ENCODE peak calls at places on chromosome 15, in four cellular contexts. A, N, D and U are unnamed samples.

GRCh38 chr15:80836223-80836622 is 57.1 kb downstream of the CEMIP start:
- DNase-seq in D (no peak), N (no peak), A (no peak), U (no peak)

GRCh38 chr15:101185770-101186169 is 66.1 kb downstream of the CHSY1 start:
- DNase-seq in D (no peak), A (no peak), N (no peak), U (no peak)

GRCh38 chr15:71790081-71790480 is 20.3 kb upstream of the NR2E3 start:
- DNase-seq in A (no peak), D (no peak), N (no peak), U (no peak)

GRCh38 chr15:65335278-65336055 is 31.0 kb downstream of the RNU5B-1 start:
- DNase-seq in N (no peak), D (no peak), A (no peak), U (no peak)

GRCh38 chr15:68768321-68768720 is 52.4 kb downstream of the ANP32A start:
- DNase-seq in N (no peak), A (no peak), D (no peak), U (no peak)

GRCh38 chr15:32676095-32676643 is 34.7 kb downstream of the SCG5 start:
- DNase-seq in A (no peak), D (no peak), N (no peak), U (no peak)

GRCh38 chr15:51536965-51537574 is 85.5 kb downstream of the DMXL2 start:
- DNase-seq in N (peak), A (no peak), D (peak), U (no peak)

GRCh38 chr15:88181613-88182012 is 74.9 kb downstream of the NTRK3 start:
- DNase-seq in A (no peak), D (no peak), N (no peak), U (no peak)

GRCh38 chr15:89998141-89998661 is 2.9 kb upstream of the ZNF710 start:
- DNase-seq in A (no peak), D (no peak), N (no peak), U (no peak)

GRCh38 chr15:60835974-60836373 is 357.0 kb upstream of the ICE2 start:
- DNase-seq in A (no peak), D (no peak), N (no peak), U (no peak)

GRCh38 chr15:88571153-88572029 is 24.9 kb upstream of the DET1 start:
- DNase-seq in A (no peak), D (no peak), N (no peak), U (no peak)

GRCh38 chr15:65082303-65082958 is 5.9 kb downstream of the KBTBD13 start:
- DNase-seq in N (peak), D (no peak), A (no peak), U (no peak)

GRCh38 chr15:46861796-46862195 is 855.5 kb upstream of the SEMA6D start:
- DNase-seq in D (no peak), N (no peak), A (no peak), U (no peak)

GRCh38 chr15:74383695-74384565 is 16.5 kb upstream of the CYP11A1 start:
- DNase-seq in N (no peak), D (peak), A (peak), U (peak)

GRCh38 chr15:47812436-47813109 is 95.3 kb downstream of the SEMA6D start:
- DNase-seq in N (no peak), D (peak), A (no peak), U (peak)

GRCh38 chr15:80568298-80568697 is 126.8 kb upstream of the ABHD17C start:
- DNase-seq in A (no peak), D (no peak), N (no peak), U (no peak)